ENCODE peak calls at places on chromosomes 4 and X, in four cellular contexts. A is effector CD4-positive, alpha-beta T cell; I is bronchial epithelial cell; S is stimulated activated CD4-positive, alpha-beta T cell treated with anti-CD3 and anti-CD28 coated beads, Interleukin-2, amount 100 ng/mL, for 24 hours. H is an unnamed sample.

GRCh38 chr4:95124906-95125504 is 367.2 kb downstream of the BMPR1B start:
- DNase-seq in A (no peak), I (peak), S (no peak), H (no peak)

GRCh38 chr4:185933078-185933581 is 121.1 kb upstream of the SORBS2 start:
- DNase-seq in A (no peak), I (no peak), S (no peak), H (peak)

GRCh38 chrX:1743105-1743504 is 128.2 kb downstream of the ASMT start:
- DNase-seq in A (no peak), I (no peak), S (no peak), H (no peak)

GRCh38 chrX:113389846-113390245 is 549.2 kb upstream of the AMOT start:
- DNase-seq in A (no peak), I (no peak), S (no peak), H (no peak)

GRCh38 chr4:52837716-52838558 is 24.2 kb upstream of the RASL11B start:
- DNase-seq in A (no peak), I (peak), S (no peak), H (no peak)

GRCh38 chr4:62231994-62232393 is 1031.9 kb downstream of the ADGRL3 start:
- DNase-seq in A (no peak), I (no peak), S (no peak), H (no peak)

GRCh38 chr4:148067307-148067916 is 335.5 kb downstream of the ARHGAP10 start:
- DNase-seq in A (no peak), I (no peak), S (no peak), H (no peak)

GRCh38 chr4:127501103-127501502 is 131.7 kb upstream of the INTU start:
- DNase-seq in A (no peak), I (peak), S (no peak), H (no peak)

GRCh38 chr4:108596389-108596788 is 24.0 kb upstream of the RPL34 start:
- DNase-seq in A (no peak), I (peak), S (no peak), H (no peak)

GRCh38 chrX:69162466-69162865 is 2.8 kb downstream of the PJA1 start:
- DNase-seq in A (no peak), I (no peak), S (no peak), H (no peak)

GRCh38 chrX:42450228-42450627 is 327.7 kb downstream of the PPP1R2C start:
- DNase-seq in A (no peak), I (no peak), S (no peak), H (no peak)

GRCh38 chr4:102552781-102553180 is 51.6 kb downstream of the NFKB1 start:
- DNase-seq in A (no peak), I (no peak), S (no peak), H (no peak)

GRCh38 chr4:98653006-98653405 is 5.4 kb downstream of the TSPAN5 start:
- DNase-seq in A (no peak), I (peak), S (no peak), H (no peak)

GRCh38 chrX:39361736-39362135 is 560.5 kb downstream of the MID1IP1 start:
- DNase-seq in A (no peak), I (no peak), S (no peak), H (no peak)

GRCh38 chr4:91958651-91959050 is 345.1 kb upstream of the GRID2 start:
- DNase-seq in A (no peak), I (no peak), S (no peak), H (no peak)